ENCODE peak calls at places on chromosomes 6 and 20, in nine cellular contexts. E is GM13976; N is NCI-H345; P is naive thymus-derived CD8-positive, alpha-beta T cell; W is cardiac fibroblast; B is SJSA1; R is kidney tubule cell; I is amniotic stem cell; H is stimulated activated CD8-positive, alpha-beta memory T cell treated with anti-CD3 and anti-CD28 coated beads, Interleukin-2, amount 100 ng/mL, for 1 hour. Q is an unnamed sample.

GRCh38 chr20:50594231-50594590 is 84.0 kb downstream of the PTPN1 start:
- DNase-seq in E (no peak), N (no peak), P (no peak), W (no peak), B (no peak), R (no peak), I (no peak), H (no peak), Q (no peak)

GRCh38 chr6:110430236-110430635 is 14.9 kb upstream of the DDO start:
- DNase-seq in E (no peak), N (peak; percentile 3), P (no peak), W (no peak), B (no peak), R (peak; percentile 9), I (no peak), H (no peak), Q (no peak)

GRCh38 chr6:149046822-149047246 is 270.7 kb upstream of the TAB2 start:
- DNase-seq in E (no peak), N (no peak), P (no peak), W (no peak), B (peak; percentile 45), R (peak; percentile 34), I (no peak), H (no peak), Q (peak; percentile 17)

GRCh38 chr6:2885967-2886731 is 17.0 kb downstream of the SERPINB9 start:
- DNase-seq in E (no peak), N (no peak), P (no peak), W (no peak), B (no peak), R (no peak), I (no peak), H (no peak), Q (no peak)

GRCh38 chr6:169981051-169981450 is 229.6 kb downstream of the ERMARD start:
- DNase-seq in E (no peak), N (no peak), P (no peak), W (no peak), B (no peak), R (no peak), I (no peak), H (no peak), Q (no peak)

GRCh38 chr6:137839076-137839475 is 28.0 kb upstream of the TNFAIP3 start:
- DNase-seq in E (no peak), N (no peak), P (no peak), W (no peak), B (no peak), R (no peak), I (no peak), H (no peak), Q (no peak)

GRCh38 chr6:169533656-169534421 is 168.0 kb downstream of the WDR27 start:
- DNase-seq in E (no peak), N (no peak), P (no peak), W (no peak), B (no peak), R (no peak), I (no peak), H (no peak), Q (no peak)

GRCh38 chr6:2751871-2752270 is 1.1 kb upstream of the MYLK4 start:
- DNase-seq in E (no peak), N (no peak), P (no peak), W (no peak), B (peak; percentile 79), R (no peak), I (no peak), H (no peak), Q (no peak)

GRCh38 chr6:137291441-137291840 is 72.3 kb upstream of the IFNGR1 start:
- DNase-seq in E (no peak), N (no peak), P (no peak), W (peak; percentile 71), B (no peak), R (no peak), I (no peak), H (no peak), Q (no peak)

Q was measured in central memory CD4-positive, alpha-beta T cell.